ENCODE peak calls at places on chromosomes 11 and 22, in eight cellular contexts. One of them, this sample, is unnamed. For H3K4me1, the result is how much of the 10 kb centered on the place peaks cover.

GRCh38 chr22:39546889-39547586 is 14.5 kb upstream of the RPS19BP1 start:
- DNase-seq in HCT116: no peak
- DNase-seq in adrenal gland: no peak
- DNase-seq in fibroblast of lung: peak
- DNase-seq in endodermal cell: no peak
- DNase-seq in pancreas: no peak
- DNase-seq in CD8-positive, alpha-beta T cell: no peak
- DNase-seq in colonic mucosa: no peak
- DNase-seq in this sample: no peak

GRCh38 chr11:29842061-29842460 is 174.8 kb downstream of the KCNA4 start:
- DNase-seq in HCT116: no peak
- DNase-seq in adrenal gland: no peak
- DNase-seq in fibroblast of lung: no peak
- DNase-seq in endodermal cell: no peak
- DNase-seq in pancreas: no peak
- DNase-seq in CD8-positive, alpha-beta T cell: no peak
- DNase-seq in colonic mucosa: no peak
- DNase-seq in this sample: no peak

GRCh38 chr11:27696112-27696511 is 4.1 kb downstream of the BDNF start:
- DNase-seq in HCT116: no peak
- DNase-seq in adrenal gland: no peak
- DNase-seq in fibroblast of lung: peak
- DNase-seq in endodermal cell: no peak
- DNase-seq in pancreas: no peak
- DNase-seq in CD8-positive, alpha-beta T cell: no peak
- DNase-seq in colonic mucosa: no peak
- DNase-seq in this sample: no peak

GRCh38 chr11:27315816-27316215 is 47.2 kb downstream of the CCDC34 start:
- DNase-seq in HCT116: no peak
- DNase-seq in adrenal gland: no peak
- DNase-seq in fibroblast of lung: peak
- DNase-seq in endodermal cell: no peak
- DNase-seq in pancreas: no peak
- DNase-seq in CD8-positive, alpha-beta T cell: no peak
- DNase-seq in colonic mucosa: no peak
- DNase-seq in this sample: no peak

GRCh38 chr22:27752771-27753170 is 48.8 kb downstream of the MN1 start:
- DNase-seq in HCT116: no peak
- DNase-seq in adrenal gland: no peak
- DNase-seq in fibroblast of lung: no peak
- DNase-seq in endodermal cell: no peak
- DNase-seq in pancreas: no peak
- DNase-seq in CD8-positive, alpha-beta T cell: no peak
- DNase-seq in colonic mucosa: peak
- DNase-seq in this sample: peak

GRCh38 chr11:69101100-69101791 is 52.5 kb downstream of the TPCN2 start:
- DNase-seq in HCT116: peak
- DNase-seq in adrenal gland: peak
- DNase-seq in fibroblast of lung: peak
- DNase-seq in endodermal cell: peak
- DNase-seq in pancreas: peak
- DNase-seq in CD8-positive, alpha-beta T cell: peak
- DNase-seq in colonic mucosa: peak
- DNase-seq in this sample: peak

GRCh38 chr11:36148701-36149100 is 140.5 kb downstream of the COMMD9 start:
- DNase-seq in HCT116: no peak
- DNase-seq in adrenal gland: no peak
- DNase-seq in fibroblast of lung: no peak
- DNase-seq in endodermal cell: no peak
- DNase-seq in pancreas: no peak
- DNase-seq in CD8-positive, alpha-beta T cell: no peak
- DNase-seq in colonic mucosa: no peak
- DNase-seq in this sample: no peak

GRCh38 chr22:23684051-23684450 is 6.8 kb upstream of the RGL4 start:
- DNase-seq in HCT116: no peak
- DNase-seq in adrenal gland: no peak
- DNase-seq in fibroblast of lung: no peak
- DNase-seq in endodermal cell: no peak
- DNase-seq in pancreas: no peak
- DNase-seq in CD8-positive, alpha-beta T cell: no peak
- DNase-seq in colonic mucosa: no peak
- DNase-seq in this sample: peak

GRCh38 chr11:117942255-117942654 is 13.1 kb upstream of the TMPRSS13 start:
- DNase-seq in HCT116: no peak
- DNase-seq in adrenal gland: no peak
- DNase-seq in fibroblast of lung: no peak
- DNase-seq in endodermal cell: no peak
- DNase-seq in pancreas: no peak
- DNase-seq in CD8-positive, alpha-beta T cell: no peak
- DNase-seq in colonic mucosa: no peak
- DNase-seq in this sample: no peak

GRCh38 chr11:57751676-57752253 is at the start of gene BTBD18:
- DNase-seq in HCT116: no peak
- DNase-seq in adrenal gland: peak
- DNase-seq in fibroblast of lung: peak
- DNase-seq in endodermal cell: peak
- DNase-seq in pancreas: no peak
- DNase-seq in CD8-positive, alpha-beta T cell: no peak
- DNase-seq in colonic mucosa: peak
- DNase-seq in this sample: peak

GRCh38 chr11:68546555-68546954 is 86.0 kb downstream of the PPP6R3 start:
- DNase-seq in HCT116: no peak
- DNase-seq in adrenal gland: no peak
- DNase-seq in fibroblast of lung: no peak
- DNase-seq in endodermal cell: no peak
- DNase-seq in pancreas: no peak
- DNase-seq in CD8-positive, alpha-beta T cell: no peak
- DNase-seq in colonic mucosa: no peak
- DNase-seq in this sample: no peak

GRCh38 chr11:66713746-66714480 is 15.1 kb downstream of the SPTBN2 start:
- DNase-seq in HCT116: no peak
- DNase-seq in adrenal gland: no peak
- DNase-seq in fibroblast of lung: no peak
- DNase-seq in endodermal cell: no peak
- DNase-seq in pancreas: peak
- DNase-seq in CD8-positive, alpha-beta T cell: no peak
- DNase-seq in colonic mucosa: no peak
- DNase-seq in this sample: no peak

GRCh38 chr11:130634981-130635473 is 186.6 kb downstream of the ADAMTS15 start:
- DNase-seq in HCT116: no peak
- DNase-seq in adrenal gland: no peak
- DNase-seq in fibroblast of lung: peak
- DNase-seq in endodermal cell: peak
- DNase-seq in pancreas: no peak
- DNase-seq in CD8-positive, alpha-beta T cell: no peak
- DNase-seq in colonic mucosa: no peak
- DNase-seq in this sample: peak

GRCh38 chr11:8103909-8104308 is 22.9 kb downstream of the TUB start:
- DNase-seq in HCT116: no peak
- DNase-seq in adrenal gland: no peak
- DNase-seq in fibroblast of lung: no peak
- DNase-seq in endodermal cell: no peak
- DNase-seq in pancreas: no peak
- DNase-seq in CD8-positive, alpha-beta T cell: peak
- DNase-seq in colonic mucosa: peak
- DNase-seq in this sample: no peak

GRCh38 chr11:105206633-105207032 is 67.1 kb upstream of the CARD18 start:
- DNase-seq in HCT116: no peak
- DNase-seq in adrenal gland: no peak
- DNase-seq in fibroblast of lung: no peak
- DNase-seq in endodermal cell: no peak
- DNase-seq in pancreas: no peak
- DNase-seq in CD8-positive, alpha-beta T cell: no peak
- DNase-seq in colonic mucosa: no peak
- DNase-seq in this sample: no peak

GRCh38 chr11:16572946-16573345 is 165.5 kb upstream of the C11orf58 start:
- DNase-seq in HCT116: no peak
- DNase-seq in adrenal gland: no peak
- DNase-seq in fibroblast of lung: no peak
- DNase-seq in endodermal cell: no peak
- DNase-seq in pancreas: no peak
- DNase-seq in CD8-positive, alpha-beta T cell: no peak
- DNase-seq in colonic mucosa: no peak
- DNase-seq in this sample: no peak

GRCh38 chr22:37302617-37303555 is 20.6 kb downstream of the CYTH4 start:
- DNase-seq in HCT116: no peak
- DNase-seq in adrenal gland: no peak
- DNase-seq in fibroblast of lung: no peak
- DNase-seq in endodermal cell: no peak
- DNase-seq in pancreas: no peak
- DNase-seq in CD8-positive, alpha-beta T cell: no peak
- DNase-seq in colonic mucosa: no peak
- DNase-seq in this sample: no peak

GRCh38 chr11:86746509-86746908 is 53.8 kb upstream of the PRSS23 start:
- DNase-seq in HCT116: no peak
- DNase-seq in adrenal gland: no peak
- DNase-seq in fibroblast of lung: no peak
- DNase-seq in endodermal cell: no peak
- DNase-seq in pancreas: no peak
- DNase-seq in CD8-positive, alpha-beta T cell: no peak
- DNase-seq in colonic mucosa: no peak
- DNase-seq in this sample: no peak

GRCh38 chr11:84383571-84383970 is 1097.4 kb upstream of the CCDC90B start:
- DNase-seq in HCT116: no peak
- DNase-seq in adrenal gland: no peak
- DNase-seq in fibroblast of lung: no peak
- DNase-seq in endodermal cell: no peak
- DNase-seq in pancreas: no peak
- DNase-seq in CD8-positive, alpha-beta T cell: no peak
- DNase-seq in colonic mucosa: no peak
- DNase-seq in this sample: peak

GRCh38 chr11:118142809-118143208 is 9.8 kb downstream of the SCN4B start:
- DNase-seq in HCT116: no peak
- DNase-seq in adrenal gland: no peak
- DNase-seq in fibroblast of lung: no peak
- DNase-seq in endodermal cell: peak
- DNase-seq in pancreas: no peak
- DNase-seq in CD8-positive, alpha-beta T cell: no peak
- DNase-seq in colonic mucosa: no peak
- DNase-seq in this sample: no peak

GRCh38 chr11:75194147-75194546 is 43.2 kb downstream of the SLCO2B1 start:
- DNase-seq in HCT116: no peak
- DNase-seq in adrenal gland: no peak
- DNase-seq in fibroblast of lung: no peak
- DNase-seq in endodermal cell: no peak
- DNase-seq in pancreas: no peak
- DNase-seq in CD8-positive, alpha-beta T cell: no peak
- DNase-seq in colonic mucosa: no peak
- DNase-seq in this sample: no peak

GRCh38 chr22:45975266-45976161 is 1.4 kb downstream of the WNT7B start:
- DNase-seq in HCT116: no peak
- DNase-seq in adrenal gland: no peak
- DNase-seq in fibroblast of lung: no peak
- DNase-seq in endodermal cell: peak
- DNase-seq in pancreas: no peak
- DNase-seq in CD8-positive, alpha-beta T cell: no peak
- DNase-seq in colonic mucosa: no peak
- DNase-seq in this sample: no peak
- H3K4me1 ChIP-seq in HCT116: under half
- H3K4me1 ChIP-seq in adrenal gland: under half
- H3K4me1 ChIP-seq in fibroblast of lung: under half
- H3K4me1 ChIP-seq in endodermal cell: under half
- H3K4me1 ChIP-seq in pancreas: under half
- H3K4me1 ChIP-seq in CD8-positive, alpha-beta T cell: under half
- H3K4me1 ChIP-seq in colonic mucosa: under half
- H3K4me1 ChIP-seq in this sample: under half

GRCh38 chr11:64000026-64000739 is 13.9 kb downstream of the OTUB1 start:
- DNase-seq in HCT116: no peak
- DNase-seq in adrenal gland: peak
- DNase-seq in fibroblast of lung: peak
- DNase-seq in endodermal cell: peak
- DNase-seq in pancreas: no peak
- DNase-seq in CD8-positive, alpha-beta T cell: peak
- DNase-seq in colonic mucosa: peak
- DNase-seq in this sample: peak
- TF ChIP-seq CTCF in HCT116: no peak
- TF ChIP-seq CTCF in adrenal gland: peak
- TF ChIP-seq CTCF in fibroblast of lung: peak
- TF ChIP-seq CTCF in endodermal cell: peak
- TF ChIP-seq CTCF in pancreas: peak
- TF ChIP-seq CTCF in CD8-positive, alpha-beta T cell: peak
- TF ChIP-seq CTCF in colonic mucosa: peak
- TF ChIP-seq CTCF in this sample: peak

DNA sequence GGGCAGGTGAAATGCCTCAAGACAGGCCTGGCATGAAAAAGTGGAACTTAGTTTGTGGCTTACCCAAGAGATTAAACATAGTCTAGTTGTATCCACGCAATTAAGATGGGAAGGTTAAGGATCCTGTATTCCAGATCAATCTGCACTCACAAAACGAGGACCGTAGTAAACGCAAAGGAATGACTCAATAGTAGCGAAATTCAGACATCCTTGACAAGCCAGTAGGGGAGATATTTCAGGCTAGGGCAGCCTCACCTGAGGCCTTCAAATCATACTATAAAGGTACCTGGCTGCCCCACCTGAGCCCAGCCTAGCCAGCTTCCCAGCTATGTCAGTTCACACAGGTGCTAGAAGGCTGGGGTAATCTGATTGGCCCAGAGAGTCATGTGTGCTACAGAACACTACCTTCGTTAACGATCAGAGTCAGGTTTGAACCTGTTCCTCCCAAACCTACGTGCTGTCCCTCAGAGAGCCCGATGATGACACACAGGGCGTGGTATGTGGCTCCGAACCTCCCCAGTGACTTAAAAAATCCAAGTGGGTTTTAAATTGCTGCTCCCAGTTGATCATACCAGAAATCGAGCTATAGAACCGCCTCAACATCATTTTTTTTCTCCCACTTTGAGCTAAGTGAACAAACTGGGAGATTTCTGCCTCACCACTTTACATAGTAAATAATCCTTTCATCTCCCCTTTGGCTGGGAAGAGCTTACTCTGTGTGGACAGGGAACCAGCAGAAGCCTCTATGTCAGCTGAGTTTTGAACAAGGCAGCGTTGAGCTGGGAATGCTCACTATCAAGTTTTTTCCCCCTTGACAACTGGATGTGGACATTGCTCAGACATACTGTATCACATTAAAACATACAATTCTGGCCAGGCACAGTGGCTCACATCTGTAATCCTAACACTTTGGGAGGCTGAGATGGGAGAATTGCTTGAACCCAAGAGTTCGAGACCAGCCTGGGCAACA is 46.3 kb downstream of the AHNAK start:
- DNase-seq in HCT116: peak
- DNase-seq in adrenal gland: no peak
- DNase-seq in fibroblast of lung: no peak
- DNase-seq in endodermal cell: peak
- DNase-seq in pancreas: no peak
- DNase-seq in CD8-positive, alpha-beta T cell: no peak
- DNase-seq in colonic mucosa: peak
- DNase-seq in this sample: no peak
- H3K4me1 ChIP-seq in HCT116: under half
- H3K4me1 ChIP-seq in adrenal gland: under half
- H3K4me1 ChIP-seq in fibroblast of lung: under half
- H3K4me1 ChIP-seq in endodermal cell: under half
- H3K4me1 ChIP-seq in pancreas: under half
- H3K4me1 ChIP-seq in CD8-positive, alpha-beta T cell: under half
- H3K4me1 ChIP-seq in colonic mucosa: under half
- H3K4me1 ChIP-seq in this sample: under half

DNA sequence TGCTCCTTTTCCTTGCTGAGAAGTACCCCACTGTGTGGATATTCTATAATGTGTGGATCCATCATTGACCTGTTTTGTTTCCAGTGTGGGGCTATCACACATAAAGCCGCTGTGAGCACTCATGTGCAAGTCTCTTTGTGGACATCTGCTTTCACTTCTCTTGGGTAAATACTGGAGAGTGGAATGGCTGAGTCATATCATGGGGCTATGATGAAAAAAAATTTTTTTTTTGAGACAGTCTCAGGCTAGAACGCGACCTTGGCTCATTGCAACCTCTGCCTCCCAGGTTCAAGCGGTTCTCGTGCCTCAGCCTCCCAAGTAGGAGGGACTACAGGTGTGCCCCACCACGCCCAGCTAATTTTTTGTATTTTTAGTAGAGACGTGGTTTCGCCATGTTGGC is 7.7 kb upstream of the FAM118A start:
- DNase-seq in HCT116: no peak
- DNase-seq in adrenal gland: no peak
- DNase-seq in fibroblast of lung: peak
- DNase-seq in endodermal cell: no peak
- DNase-seq in pancreas: no peak
- DNase-seq in CD8-positive, alpha-beta T cell: no peak
- DNase-seq in colonic mucosa: no peak
- DNase-seq in this sample: no peak
- TF ChIP-seq CTCF in HCT116: no peak
- TF ChIP-seq CTCF in adrenal gland: no peak
- TF ChIP-seq CTCF in fibroblast of lung: peak
- TF ChIP-seq CTCF in endodermal cell: no peak
- TF ChIP-seq CTCF in pancreas: no peak
- TF ChIP-seq CTCF in CD8-positive, alpha-beta T cell: no peak
- TF ChIP-seq CTCF in colonic mucosa: no peak
- TF ChIP-seq CTCF in this sample: no peak